ENCODE peak calls at places on chromosomes 16 and 17, in five cellular contexts. T is fibroblast of villous mesenchyme, D is GM12865, E is anterior cingulate cortex, M is HT-29. N is an unnamed sample.

GRCh38 chr16:68366062-68366461 is 55.2 kb downstream of the PRMT7 start:
- DNase-seq in T (no peak), D (no peak), E (no peak), M (no peak), N (no peak)

GRCh38 chr17:75455896-75456416 is 479 bp upstream of the TMEM94 start:
- DNase-seq in T (no peak), D (no peak), E (no peak), M (no peak), N (no peak)

GRCh38 chr17:1882836-1883235 is 53.0 kb downstream of the RPA1 start:
- DNase-seq in T (peak; percentile 40), D (peak; percentile 55), E (no peak), M (peak; percentile 42), N (peak; percentile 41)

GRCh38 chr16:89322381-89323119 is 105.0 kb downstream of the ZNF778 start:
- DNase-seq in T (peak; percentile 82), D (no peak), E (no peak), M (peak; percentile 51), N (no peak)

GRCh38 chr16:67169011-67169451 is 1.3 kb upstream of the NOL3 start:
- DNase-seq in T (no peak), D (no peak), E (no peak), M (no peak), N (no peak)

GRCh38 chr17:44354582-44355309 is 8.9 kb downstream of the FAM171A2 start:
- DNase-seq in T (no peak), D (peak; percentile 73), E (no peak), M (no peak), N (peak; percentile 67)

GRCh38 chr17:15655162-15655561 is 28.9 kb downstream of the TRIM16 start:
- DNase-seq in T (no peak), D (no peak), E (no peak), M (peak; percentile 85), N (no peak)

GRCh38 chr17:11412653-11413052 is 171.6 kb downstream of the SHISA6 start:
- DNase-seq in T (no peak), D (no peak), E (no peak), M (no peak), N (no peak)

GRCh38 chr17:80692931-80693467 is 148.4 kb downstream of the RPTOR start:
- DNase-seq in T (no peak), D (no peak), E (no peak), M (no peak), N (no peak)

N was measured in NAMALWA.